ENCODE peak calls at places on chromosomes 5 and 9, in eight cellular contexts. Z is RWPE2, E is progenitor cell of endocrine pancreas, D is mammary epithelial cell, C is cardiac fibroblast, X is colonic mucosa, I is body of pancreas, A is right lobe of liver. O is an unnamed sample.
A peak's percentile ranks its signal among the peaks of the same experiment; 100 is the strongest.

GRCh38 chr5:135426102-135427082 is 20.8 kb downstream of the DCANP1 start:
- DNase-seq in Z (no peak), E (no peak), D (peak; percentile 49), C (peak; percentile 67), X (no peak), I (peak; percentile 43), A (no peak), O (no peak)

GRCh38 chr5:16271851-16272250 is 92.3 kb upstream of the MARCHF11 start:
- DNase-seq in Z (no peak), E (no peak), D (no peak), C (no peak), X (no peak), I (no peak), A (no peak), O (no peak)

GRCh38 chr5:980941-981340 is 27.7 kb upstream of the NKD2 start:
- DNase-seq in Z (no peak), E (no peak), D (peak; percentile 24), C (no peak), X (no peak), I (no peak), A (no peak), O (no peak)

GRCh38 chr9:135519179-135519971 is 1.9 kb upstream of the LCN1 start:
- DNase-seq in Z (no peak), E (no peak), D (no peak), C (no peak), X (no peak), I (no peak), A (no peak), O (no peak)

GRCh38 chr5:151082274-151082902 is 1.6 kb upstream of the TNIP1 start:
- DNase-seq in Z (no peak), E (no peak), D (peak; percentile 65), C (no peak), X (peak; percentile 81), I (no peak), A (no peak), O (no peak)

GRCh38 chr5:154740483-154740882 is 14.7 kb upstream of the LARP1 start:
- DNase-seq in Z (no peak), E (no peak), D (no peak), C (peak; percentile 90), X (peak; percentile 32), I (peak; percentile 46), A (peak; percentile 80), O (peak; percentile 58)

GRCh38 chr5:151195622-151196021 is 28.3 kb downstream of the CCDC69 start:
- DNase-seq in Z (no peak), E (no peak), D (no peak), C (peak; percentile 82), X (no peak), I (no peak), A (no peak), O (peak; percentile 44)

GRCh38 chr5:139898981-139899380 is 103.4 kb downstream of the PSD2 start:
- DNase-seq in Z (no peak), E (no peak), D (no peak), C (no peak), X (no peak), I (no peak), A (no peak), O (no peak)

GRCh38 chr5:34789021-34789531 is 49.9 kb upstream of the TTC23L start:
- DNase-seq in Z (no peak), E (no peak), D (peak; percentile 8), C (peak; percentile 94), X (no peak), I (peak; percentile 16), A (no peak), O (no peak)

GRCh38 chr5:180466316-180466715 is 27.9 kb upstream of the CNOT6 start:
- DNase-seq in Z (peak; percentile 50), E (no peak), D (no peak), C (no peak), X (no peak), I (no peak), A (no peak), O (no peak)

GRCh38 chr9:128244443-128245226 is 31.2 kb downstream of the GOLGA2 start:
- DNase-seq in Z (peak; percentile 45), E (no peak), D (no peak), C (peak; percentile 92), X (peak; percentile 65), I (peak; percentile 62), A (no peak), O (peak; percentile 91)

GRCh38 chr9:109372246-109372645 is 51.4 kb upstream of the EPB41L4B start:
- DNase-seq in Z (no peak), E (no peak), D (no peak), C (no peak), X (no peak), I (no peak), A (no peak), O (no peak)

GRCh38 chr5:96821260-96821916 is 13.6 kb upstream of the ERAP1 start:
- DNase-seq in Z (no peak), E (no peak), D (no peak), C (no peak), X (no peak), I (no peak), A (no peak), O (no peak)

GRCh38 chr9:94167055-94167346 is 82.7 kb downstream of the PTPDC1 start:
- DNase-seq in Z (no peak), E (no peak), D (no peak), C (no peak), X (no peak), I (no peak), A (no peak), O (no peak)

GRCh38 chr5:1036504-1037122 is 28.0 kb downstream of the NKD2 start:
- DNase-seq in Z (no peak), E (no peak), D (no peak), C (no peak), X (no peak), I (no peak), A (peak; percentile 12), O (no peak)

GRCh38 chr9:14616188-14616982 is 76.8 kb downstream of the ZDHHC21 start:
- DNase-seq in Z (no peak), E (no peak), D (peak; percentile 34), C (peak; percentile 87), X (no peak), I (peak; percentile 17), A (no peak), O (peak; percentile 39)

GRCh38 chr9:107684224-107684623 is 194.7 kb upstream of the KLF4 start:
- DNase-seq in Z (no peak), E (no peak), D (peak; percentile 19), C (peak; percentile 47), X (no peak), I (no peak), A (no peak), O (no peak)

GRCh38 chr9:100590481-100590880 is 12.6 kb downstream of the CAVIN4 start:
- DNase-seq in Z (no peak), E (no peak), D (no peak), C (peak; percentile 14), X (no peak), I (no peak), A (no peak), O (no peak)

GRCh38 chr5:124655943-124656459 is 90.4 kb downstream of the ZNF608 start:
- DNase-seq in Z (no peak), E (no peak), D (peak; percentile 88), C (peak; percentile 75), X (peak; percentile 81), I (peak; percentile 83), A (no peak), O (no peak)

GRCh38 chr9:95778957-95779356 is 96.5 kb upstream of the ERCC6L2 start:
- DNase-seq in Z (no peak), E (no peak), D (no peak), C (peak; percentile 83), X (peak; percentile 55), I (peak; percentile 31), A (no peak), O (peak; percentile 90)

GRCh38 chr9:107487521-107488399 is 1.8 kb downstream of the KLF4 start:
- DNase-seq in Z (peak; percentile 59), E (peak; percentile 65), D (no peak), C (peak; percentile 73), X (peak; percentile 73), I (peak; percentile 57), A (peak; percentile 71), O (no peak)

GRCh38 chr9:105251733-105252404 is 7.4 kb downstream of the SLC44A1 start:
- DNase-seq in Z (no peak), E (no peak), D (no peak), C (no peak), X (no peak), I (no peak), A (no peak), O (no peak)
- TF ChIP-seq CTCF in Z (no peak), E (no peak), D (no peak), C (no peak), X (no peak), I (no peak), A (no peak), O (no peak)

DNA sequence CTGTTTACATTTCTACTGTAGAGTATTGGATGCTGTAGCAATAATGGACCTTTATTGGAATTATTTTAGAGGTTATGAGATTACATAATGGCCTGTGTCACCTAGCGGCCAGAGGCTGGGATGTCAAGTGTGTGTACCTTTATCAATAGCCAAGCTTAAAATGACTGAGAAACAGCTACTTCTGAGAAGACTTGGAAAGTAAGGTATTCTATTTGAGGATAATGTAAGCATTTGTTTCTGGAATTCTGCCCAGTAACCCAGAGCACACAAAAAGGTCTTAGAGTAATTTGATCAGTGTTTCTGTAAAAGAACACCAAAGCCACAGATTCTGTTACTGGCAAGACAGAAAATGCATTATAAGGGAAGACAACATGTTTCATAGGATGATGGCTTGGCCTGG is 116.8 kb downstream of the MACIR start:
- DNase-seq in Z (no peak), E (no peak), D (no peak), C (peak; percentile 52), X (no peak), I (no peak), A (no peak), O (peak; percentile 40)
- TF ChIP-seq CTCF in Z (peak; percentile 27), E (peak; percentile 29), D (peak; percentile 28), C (no peak), X (no peak), I (no peak), A (no peak), O (no peak)

GRCh38 chr9:80595192-80595591 is 1023.4 kb downstream of the TLE4 start:
- DNase-seq in Z (no peak), E (no peak), D (no peak), C (no peak), X (no peak), I (no peak), A (no peak), O (no peak)
- TF ChIP-seq CTCF in Z (no peak), E (no peak), D (no peak), C (no peak), X (no peak), I (no peak), A (no peak), O (no peak)

DNA sequence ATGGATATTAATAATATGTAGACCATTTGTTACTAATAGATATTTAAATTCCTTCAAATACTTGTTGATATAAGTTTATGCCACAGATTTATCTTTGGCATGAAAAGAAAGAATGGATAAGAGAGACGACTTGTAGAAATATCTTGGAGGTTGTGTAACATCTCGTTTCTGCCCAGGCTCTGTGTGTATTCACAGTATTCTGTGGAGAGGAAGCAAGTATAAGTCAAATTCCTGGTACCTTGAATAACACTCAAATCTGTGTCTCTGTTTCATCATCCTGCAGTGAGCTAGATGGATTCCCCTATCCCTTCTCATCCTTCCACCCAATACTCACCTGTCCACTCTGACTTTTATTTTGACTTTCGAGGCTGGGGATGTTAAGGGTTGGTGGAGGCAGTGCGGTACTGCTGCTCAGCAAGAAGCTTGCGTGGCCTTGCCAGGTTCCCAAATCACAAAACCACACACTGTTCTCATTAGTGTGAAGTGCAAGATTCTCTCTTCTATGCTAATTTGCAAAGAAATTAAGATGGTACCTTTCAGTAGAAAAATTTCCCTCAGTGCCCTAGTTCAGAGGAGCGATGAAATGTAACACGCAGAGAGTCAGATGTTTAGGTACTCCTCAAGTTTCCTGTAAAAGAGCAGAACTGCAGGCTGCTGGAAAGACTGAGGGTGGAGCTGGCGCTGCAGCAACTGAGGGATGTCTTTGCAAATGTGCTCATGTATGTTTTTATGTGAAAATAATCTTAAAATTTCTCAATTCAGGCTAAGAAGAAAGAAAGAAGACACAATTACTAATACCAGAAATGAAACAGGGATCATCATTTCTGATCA is 42.6 kb upstream of the ANKRD18A start:
- DNase-seq in Z (no peak), E (no peak), D (no peak), C (peak; percentile 51), X (no peak), I (no peak), A (no peak), O (no peak)
- TF ChIP-seq CTCF in Z (peak; percentile 71), E (peak; percentile 21), D (peak; percentile 49), C (peak; percentile 9), X (no peak), I (no peak), A (no peak), O (peak; percentile 23)